ENCODE peak calls at places on chromosomes 4 and X, in five cellular contexts. One of them, this sample, is unnamed.

GRCh38 chrX:147838465-147839131 is 73.1 kb upstream of the FMR1 start:
- DNase-seq in amygdala: no peak
- DNase-seq in ACHN: no peak
- DNase-seq in NCI-H774: no peak
- DNase-seq in dorsolateral prefrontal cortex: no peak
- DNase-seq in this sample: no peak

GRCh38 chrX:135086197-135086854 is 34.0 kb downstream of the ETDB start:
- DNase-seq in amygdala: no peak
- DNase-seq in ACHN: peak
- DNase-seq in NCI-H774: peak
- DNase-seq in dorsolateral prefrontal cortex: no peak
- DNase-seq in this sample: no peak

GRCh38 chrX:40867352-40867751 is 132.0 kb upstream of the MED14 start:
- DNase-seq in amygdala: no peak
- DNase-seq in ACHN: peak
- DNase-seq in NCI-H774: no peak
- DNase-seq in dorsolateral prefrontal cortex: no peak
- DNase-seq in this sample: no peak

GRCh38 chr4:103887191-103887590 is 167.4 kb upstream of the TACR3 start:
- DNase-seq in amygdala: no peak
- DNase-seq in ACHN: no peak
- DNase-seq in NCI-H774: no peak
- DNase-seq in dorsolateral prefrontal cortex: no peak
- DNase-seq in this sample: no peak

GRCh38 chr4:159150380-159150779 is 47.5 kb downstream of the RAPGEF2 start:
- DNase-seq in amygdala: no peak
- DNase-seq in ACHN: no peak
- DNase-seq in NCI-H774: no peak
- DNase-seq in dorsolateral prefrontal cortex: no peak
- DNase-seq in this sample: no peak

GRCh38 chr4:181659202-181659601 is 584.0 kb upstream of the TENM3 start:
- DNase-seq in amygdala: no peak
- DNase-seq in ACHN: no peak
- DNase-seq in NCI-H774: no peak
- DNase-seq in dorsolateral prefrontal cortex: no peak
- DNase-seq in this sample: no peak

GRCh38 chr4:8475751-8476575 is 35.4 kb downstream of the TRMT44 start:
- DNase-seq in amygdala: no peak
- DNase-seq in ACHN: no peak
- DNase-seq in NCI-H774: no peak
- DNase-seq in dorsolateral prefrontal cortex: no peak
- DNase-seq in this sample: no peak

GRCh38 chr4:135007400-135007799 is 805.8 kb upstream of the PABPC4L start:
- DNase-seq in amygdala: no peak
- DNase-seq in ACHN: no peak
- DNase-seq in NCI-H774: no peak
- DNase-seq in dorsolateral prefrontal cortex: no peak
- DNase-seq in this sample: no peak

GRCh38 chr4:163681208-163681821 is 186.8 kb downstream of the TMA16 start:
- DNase-seq in amygdala: no peak
- DNase-seq in ACHN: no peak
- DNase-seq in NCI-H774: no peak
- DNase-seq in dorsolateral prefrontal cortex: no peak
- DNase-seq in this sample: no peak

GRCh38 chr4:85747871-85748491 is 273.0 kb downstream of the ARHGAP24 start:
- DNase-seq in amygdala: peak
- DNase-seq in ACHN: peak
- DNase-seq in NCI-H774: peak
- DNase-seq in dorsolateral prefrontal cortex: peak
- DNase-seq in this sample: no peak

GRCh38 chrX:134747006-134747405 is 88.7 kb upstream of the PLAC1 start:
- DNase-seq in amygdala: no peak
- DNase-seq in ACHN: no peak
- DNase-seq in NCI-H774: no peak
- DNase-seq in dorsolateral prefrontal cortex: no peak
- DNase-seq in this sample: no peak

GRCh38 chr4:181646864-181647263 is 596.3 kb upstream of the TENM3 start:
- DNase-seq in amygdala: no peak
- DNase-seq in ACHN: no peak
- DNase-seq in NCI-H774: no peak
- DNase-seq in dorsolateral prefrontal cortex: no peak
- DNase-seq in this sample: no peak

GRCh38 chr4:27009539-27009938 is 148.9 kb downstream of the STIM2 start:
- DNase-seq in amygdala: no peak
- DNase-seq in ACHN: no peak
- DNase-seq in NCI-H774: no peak
- DNase-seq in dorsolateral prefrontal cortex: no peak
- DNase-seq in this sample: no peak